ENCODE peak calls at places on chromosomes 6 and 20, in six cellular contexts. One of them, this sample, is unnamed.

GRCh38 chr20:47198254-47198671 is 158.2 kb downstream of the ZMYND8 start:
- DNase-seq in H1: no peak
- DNase-seq in HepG2: no peak
- DNase-seq in HCT116: no peak
- DNase-seq in GM12878: peak
- DNase-seq in K562: no peak
- DNase-seq in this sample: no peak

GRCh38 chr6:53112404-53112803 is 36.2 kb downstream of the GCM1 start:
- DNase-seq in H1: no peak
- DNase-seq in HepG2: peak
- DNase-seq in GM12878: no peak
- DNase-seq in K562: no peak
- DNase-seq in HCT116: no peak
- DNase-seq in this sample: no peak

GRCh38 chr6:9647599-9647998 is 767.3 kb downstream of the TFAP2A start:
- DNase-seq in GM12878: no peak
- DNase-seq in H1: no peak
- DNase-seq in HepG2: no peak
- DNase-seq in HCT116: no peak
- DNase-seq in K562: no peak
- DNase-seq in this sample: no peak

GRCh38 chr6:3259491-3259958 is 778 bp downstream of the PSMG4 start:
- DNase-seq in HCT116: no peak
- DNase-seq in GM12878: no peak
- DNase-seq in HepG2: peak
- DNase-seq in H1: no peak
- DNase-seq in K562: no peak
- DNase-seq in this sample: no peak

GRCh38 chr20:10654630-10655029 is 19.2 kb downstream of the JAG1 start:
- DNase-seq in K562: no peak
- DNase-seq in GM12878: peak
- DNase-seq in HepG2: no peak
- DNase-seq in HCT116: no peak
- DNase-seq in H1: no peak
- DNase-seq in this sample: no peak

GRCh38 chr6:15989397-15989796 is 139.5 kb upstream of the MYLIP start:
- DNase-seq in H1: no peak
- DNase-seq in K562: no peak
- DNase-seq in HepG2: no peak
- DNase-seq in HCT116: no peak
- DNase-seq in GM12878: peak
- DNase-seq in this sample: no peak

GRCh38 chr6:136326038-136326561 is 36.5 kb upstream of the BCLAF1 start:
- DNase-seq in HepG2: peak
- DNase-seq in GM12878: no peak
- DNase-seq in H1: no peak
- DNase-seq in HCT116: no peak
- DNase-seq in K562: no peak
- DNase-seq in this sample: no peak

GRCh38 chr6:121794630-121795029 is 359.2 kb downstream of the GJA1 start:
- DNase-seq in GM12878: no peak
- DNase-seq in HCT116: peak
- DNase-seq in K562: no peak
- DNase-seq in H1: no peak
- DNase-seq in HepG2: no peak
- DNase-seq in this sample: no peak

GRCh38 chr20:62356143-62356947 is 10.8 kb downstream of the LAMA5 start:
- DNase-seq in H1: no peak
- DNase-seq in HepG2: no peak
- DNase-seq in HCT116: no peak
- DNase-seq in GM12878: no peak
- DNase-seq in K562: no peak
- DNase-seq in this sample: no peak

GRCh38 chr6:43817192-43817591 is 47.2 kb downstream of the VEGFA start:
- DNase-seq in HCT116: peak
- DNase-seq in K562: peak
- DNase-seq in H1: peak
- DNase-seq in HepG2: peak
- DNase-seq in GM12878: no peak
- DNase-seq in this sample: no peak

GRCh38 chr6:21342496-21342895 is 251.1 kb upstream of the SOX4 start:
- DNase-seq in HCT116: no peak
- DNase-seq in H1: no peak
- DNase-seq in HepG2: no peak
- DNase-seq in GM12878: no peak
- DNase-seq in K562: no peak
- DNase-seq in this sample: no peak

GRCh38 chr20:36541227-36542018 is at the start of gene MYL9:
- DNase-seq in H1: peak
- DNase-seq in HCT116: no peak
- DNase-seq in HepG2: no peak
- DNase-seq in K562: peak
- DNase-seq in GM12878: no peak
- DNase-seq in this sample: peak

GRCh38 chr20:36544134-36545018 is 3.1 kb downstream of the MYL9 start:
- DNase-seq in K562: no peak
- DNase-seq in HCT116: no peak
- DNase-seq in GM12878: no peak
- DNase-seq in H1: no peak
- DNase-seq in HepG2: no peak
- DNase-seq in this sample: no peak

GRCh38 chr20:36542516-36543186 is 1.3 kb downstream of the MYL9 start:
- DNase-seq in K562: no peak
- DNase-seq in HepG2: no peak
- DNase-seq in H1: no peak
- DNase-seq in GM12878: no peak
- DNase-seq in HCT116: no peak
- DNase-seq in this sample: no peak

GRCh38 chr20:36542019-36542488 is 735 bp downstream of the MYL9 start:
- DNase-seq in K562: peak
- DNase-seq in GM12878: no peak
- DNase-seq in HCT116: peak
- DNase-seq in H1: peak
- DNase-seq in HepG2: peak
- DNase-seq in this sample: peak

DNA sequence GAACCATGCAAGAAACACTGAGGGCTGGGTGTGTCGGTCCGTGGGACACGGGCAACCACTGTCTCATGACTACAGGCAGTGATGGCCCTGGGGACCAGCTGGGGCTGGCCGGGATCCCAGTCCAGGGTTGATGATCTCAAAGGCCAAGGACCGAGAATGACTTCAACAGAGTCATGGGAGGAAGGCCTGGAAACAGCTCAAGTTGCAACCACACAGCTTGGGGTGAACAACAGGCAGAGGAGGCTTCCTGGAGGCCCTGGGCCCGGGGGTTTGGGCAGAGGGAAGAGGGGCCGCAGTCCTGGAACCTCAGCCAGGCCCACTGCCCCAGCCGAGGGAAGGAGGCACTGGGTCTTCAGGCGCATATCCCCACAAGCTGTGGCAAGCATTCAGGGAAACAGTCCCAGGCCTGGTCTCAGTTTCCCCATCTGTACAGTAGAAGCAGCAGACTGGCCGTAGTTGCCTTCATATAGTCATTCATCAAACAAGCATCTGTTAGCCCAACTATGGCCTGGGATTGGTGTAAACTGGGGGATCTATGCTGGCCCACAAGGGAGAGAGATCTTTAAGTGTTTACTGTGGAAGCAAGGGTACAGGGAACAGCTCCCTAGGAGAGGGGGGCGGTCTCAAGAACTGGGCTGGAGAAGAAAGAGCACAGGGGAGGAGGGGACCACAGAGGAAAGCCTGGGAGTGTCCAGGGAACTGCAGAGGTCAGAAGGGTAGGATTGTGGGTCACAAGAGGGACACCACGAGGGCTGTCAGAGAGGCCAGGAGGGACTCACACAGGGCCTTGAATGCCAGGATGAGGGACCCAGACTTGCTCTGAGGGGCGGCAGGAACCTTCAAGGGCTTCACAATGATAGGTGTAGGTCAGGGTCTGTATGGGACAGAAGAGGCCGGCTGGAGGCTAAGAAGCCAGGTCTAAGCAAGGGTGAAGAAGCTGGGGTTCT is 2.1 kb downstream of the MYL9 start:
- DNase-seq in HepG2: no peak
- DNase-seq in GM12878: no peak
- DNase-seq in K562: no peak
- DNase-seq in HCT116: no peak
- DNase-seq in H1: no peak
- DNase-seq in this sample: no peak
- H3K4me3 ChIP-seq in HepG2: peak
- H3K4me3 ChIP-seq in GM12878: no peak
- H3K4me3 ChIP-seq in K562: no peak
- H3K4me3 ChIP-seq in HCT116: no peak
- H3K4me3 ChIP-seq in H1: no peak
- H3K4me3 ChIP-seq in this sample: peak

GRCh38 chr20:19786311-19786710 is 28.3 kb downstream of the RIN2 start:
- DNase-seq in GM12878: no peak
- DNase-seq in K562: no peak
- DNase-seq in HepG2: no peak
- DNase-seq in H1: no peak
- DNase-seq in HCT116: no peak
- DNase-seq in this sample: no peak

GRCh38 chr20:19789009-19789408 is 31.0 kb downstream of the RIN2 start:
- DNase-seq in GM12878: no peak
- DNase-seq in HepG2: no peak
- DNase-seq in H1: no peak
- DNase-seq in K562: no peak
- DNase-seq in HCT116: no peak
- DNase-seq in this sample: no peak

GRCh38 chr20:19787366-19787765 is 29.3 kb downstream of the RIN2 start:
- DNase-seq in HepG2: no peak
- DNase-seq in HCT116: no peak
- DNase-seq in GM12878: no peak
- DNase-seq in H1: no peak
- DNase-seq in K562: no peak
- DNase-seq in this sample: no peak

GRCh38 chr20:19791887-19792286 is 33.8 kb downstream of the RIN2 start:
- DNase-seq in K562: no peak
- DNase-seq in H1: no peak
- DNase-seq in HepG2: no peak
- DNase-seq in GM12878: no peak
- DNase-seq in HCT116: no peak
- DNase-seq in this sample: no peak

DNA sequence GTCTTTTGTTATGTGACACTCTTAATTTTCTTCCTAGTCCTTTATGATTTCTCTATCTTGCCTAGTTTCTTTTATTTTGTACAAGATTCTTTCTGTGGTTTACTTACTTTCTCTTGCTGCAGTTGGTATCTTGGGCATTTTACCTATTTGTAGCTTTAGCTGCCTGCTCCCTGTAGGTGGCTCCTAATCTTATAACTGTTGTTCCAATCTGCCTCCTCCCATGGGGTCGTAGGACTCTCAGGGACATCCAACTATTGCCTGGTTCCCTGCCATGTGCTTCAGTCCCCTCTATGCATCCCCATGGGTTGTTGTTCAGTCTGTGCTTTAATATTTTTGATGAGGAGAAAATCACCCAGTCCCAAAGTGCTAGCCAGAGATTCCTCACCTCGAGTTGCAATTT is 31.4 kb downstream of the RIN2 start:
- DNase-seq in HepG2: no peak
- DNase-seq in K562: no peak
- DNase-seq in H1: no peak
- DNase-seq in HCT116: no peak
- DNase-seq in GM12878: no peak
- DNase-seq in this sample: no peak
- TF ChIP-seq YY1 in HepG2: no peak
- TF ChIP-seq YY1 in K562: no peak
- TF ChIP-seq YY1 in H1: no peak
- TF ChIP-seq YY1 in HCT116: no peak
- TF ChIP-seq YY1 in GM12878: no peak
- TF ChIP-seq YY1 in this sample: no peak

DNA sequence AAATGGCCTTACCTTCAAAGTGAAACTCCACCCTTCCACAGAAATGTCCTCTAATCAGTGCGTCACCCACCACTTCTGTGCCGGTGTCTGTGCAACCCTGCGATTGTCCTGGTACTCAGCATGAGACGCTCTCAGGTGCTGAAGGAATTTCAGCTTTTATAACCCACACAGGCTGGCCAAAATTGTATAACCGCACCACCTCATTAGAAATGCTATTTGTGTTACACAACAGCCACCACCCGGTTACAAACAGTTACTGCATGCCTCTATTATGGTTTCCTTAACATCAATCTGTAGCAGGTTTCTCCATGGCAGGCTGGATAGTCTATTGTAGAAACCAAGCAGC is 51.5 kb downstream of the SLC23A2 start:
- DNase-seq in K562: no peak
- DNase-seq in HepG2: peak
- DNase-seq in HCT116: no peak
- DNase-seq in H1: no peak
- DNase-seq in GM12878: no peak
- DNase-seq in this sample: no peak
- TF ChIP-seq ZNF274 in K562: no peak
- TF ChIP-seq ZNF274 in HepG2: no peak
- TF ChIP-seq ZNF274 in HCT116: no peak
- TF ChIP-seq ZNF274 in H1: no peak
- TF ChIP-seq ZNF274 in GM12878: no peak
- TF ChIP-seq ZNF274 in this sample: no peak

GRCh38 chr20:44583179-44583578 is 800 bp downstream of the PKIG start:
- DNase-seq in HepG2: no peak
- DNase-seq in GM12878: no peak
- DNase-seq in HCT116: no peak
- DNase-seq in K562: no peak
- DNase-seq in H1: no peak
- DNase-seq in this sample: no peak

GRCh38 chr20:44585042-44585968 is 2.9 kb downstream of the PKIG start:
- DNase-seq in HepG2: no peak
- DNase-seq in H1: no peak
- DNase-seq in HCT116: no peak
- DNase-seq in GM12878: peak
- DNase-seq in K562: no peak
- DNase-seq in this sample: no peak

GRCh38 chr20:44582321-44583025 is at the start of gene PKIG:
- DNase-seq in K562: no peak
- DNase-seq in H1: no peak
- DNase-seq in GM12878: no peak
- DNase-seq in HepG2: no peak
- DNase-seq in HCT116: no peak
- DNase-seq in this sample: no peak

GRCh38 chr20:44586289-44586911 is 4.0 kb downstream of the PKIG start:
- DNase-seq in HCT116: no peak
- DNase-seq in H1: no peak
- DNase-seq in GM12878: peak
- DNase-seq in K562: no peak
- DNase-seq in HepG2: no peak
- DNase-seq in this sample: no peak

GRCh38 chr20:44584103-44584690 is 1.8 kb downstream of the PKIG start:
- DNase-seq in H1: no peak
- DNase-seq in HCT116: no peak
- DNase-seq in GM12878: no peak
- DNase-seq in K562: no peak
- DNase-seq in HepG2: no peak
- DNase-seq in this sample: no peak
- H3K4me3 ChIP-seq in H1: no peak
- H3K4me3 ChIP-seq in HCT116: no peak
- H3K4me3 ChIP-seq in GM12878: no peak
- H3K4me3 ChIP-seq in K562: no peak
- H3K4me3 ChIP-seq in HepG2: no peak
- H3K4me3 ChIP-seq in this sample: no peak